ENCODE peak calls at places on chromosomes 12 and 14, in six cellular contexts. J, S, P, H, X and A are unnamed samples.

GRCh38 chr12:86170051-86170450 is 86.1 kb downstream of the MGAT4C start:
- DNase-seq in S (no peak), J (no peak), H (no peak), P (no peak), X (no peak), A (no peak)

GRCh38 chr14:35196571-35196970 is 74.2 kb downstream of the PRORP start:
- DNase-seq in X (no peak), S (no peak), P (no peak), H (no peak), J (peak; percentile 13), A (no peak)

GRCh38 chr12:95473440-95473946 is 459 bp upstream of the METAP2 start:
- DNase-seq in H (peak; percentile 41), P (no peak), X (no peak), J (peak; percentile 62), S (peak; percentile 34), A (no peak)

GRCh38 chr12:24754690-24755638 is 193.9 kb downstream of the BCAT1 start:
- DNase-seq in H (peak; percentile 90), S (no peak), J (peak; percentile 50), X (no peak), P (peak; percentile 27), A (no peak)

GRCh38 chr14:63777024-63777423 is 49.2 kb upstream of the SGPP1 start:
- DNase-seq in S (no peak), H (peak; percentile 69), P (no peak), J (peak; percentile 41), X (no peak), A (no peak)

GRCh38 chr12:131499160-131499863 is 211.6 kb upstream of the SFSWAP start:
- DNase-seq in X (no peak), J (peak; percentile 55), H (no peak), S (no peak), P (no peak), A (no peak)

GRCh38 chr14:53881161-53881846 is 75.3 kb downstream of the BMP4 start:
- DNase-seq in X (no peak), H (peak; percentile 56), J (no peak), S (no peak), P (peak; percentile 38), A (no peak)

GRCh38 chr14:74980746-74981661 is 21.7 kb upstream of the EIF2B2 start:
- DNase-seq in H (peak; percentile 19), J (peak; percentile 60), X (no peak), S (no peak), P (no peak), A (no peak)

GRCh38 chr14:90629471-90629870 is 186.8 kb downstream of the TTC7B start:
- DNase-seq in J (peak; percentile 58), X (no peak), S (no peak), H (peak; percentile 23), P (no peak), A (no peak)

DNA sequence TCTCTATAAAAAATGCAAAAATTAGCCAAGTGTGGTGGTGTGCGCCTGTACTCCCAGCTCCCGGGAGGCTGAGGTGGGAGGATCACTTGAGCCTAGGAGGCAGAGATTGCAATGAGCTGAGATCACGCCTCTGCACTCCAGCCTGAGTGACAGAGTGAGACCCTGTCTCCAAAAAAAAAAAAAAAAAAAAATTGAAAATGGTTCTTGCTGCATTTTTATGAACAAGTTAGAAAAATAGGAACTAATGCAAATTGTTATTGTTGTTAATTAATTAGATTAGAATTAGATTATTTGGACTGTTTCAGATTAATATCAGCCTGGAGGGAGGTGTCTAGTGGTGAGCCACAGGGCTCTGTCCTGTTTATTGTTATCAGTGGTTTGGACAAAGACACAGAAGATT is 2.1 kb downstream of the RITA1 start:
- DNase-seq in H (no peak), J (no peak), X (no peak), S (no peak), P (no peak), A (no peak)
- TF ChIP-seq CTCF in H (no peak), J (no peak), X (no peak), S (no peak), P (no peak), A (no peak)

DNA sequence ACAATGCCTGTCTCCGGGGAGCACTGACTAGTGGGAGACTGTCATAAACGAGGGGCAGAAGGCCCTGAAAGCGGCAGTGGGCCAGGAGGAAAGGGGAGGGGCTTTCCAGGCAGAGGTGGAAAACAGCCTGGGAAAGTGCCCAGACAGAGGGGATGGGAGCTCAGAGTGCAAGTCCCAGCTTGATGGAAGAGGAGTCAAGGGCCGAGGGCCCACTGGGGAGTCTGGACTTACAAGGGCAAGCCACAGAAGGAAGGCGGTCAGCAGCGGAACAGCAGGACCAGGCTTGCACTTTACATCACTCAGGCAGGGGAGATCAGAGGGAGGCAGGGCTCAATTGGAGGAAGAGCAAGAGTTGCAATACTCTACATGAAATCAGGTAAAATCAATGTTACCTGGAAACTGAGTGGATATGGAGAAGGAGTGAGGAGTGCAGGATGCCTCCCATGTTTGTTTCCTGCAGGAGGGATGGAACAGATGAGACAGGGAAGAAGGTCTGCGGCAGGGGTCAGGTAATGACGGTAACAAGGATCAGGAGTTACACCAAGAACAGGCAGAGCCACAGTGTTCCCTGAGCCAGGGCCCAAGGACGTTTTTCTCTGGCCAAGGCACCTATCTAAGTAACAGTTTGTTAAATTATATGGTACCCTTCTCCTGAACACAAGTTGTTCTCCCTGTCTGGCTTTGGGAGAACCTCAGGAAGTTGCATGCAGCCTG is 23.8 kb downstream of the PXN start:
- DNase-seq in J (peak; percentile 87), S (no peak), P (no peak), H (no peak), X (no peak), A (no peak)
- TF ChIP-seq CTCF in J (no peak), S (no peak), P (no peak), H (no peak), X (no peak), A (no peak)

GRCh38 chr12:102539651-102540553 is 59.5 kb upstream of the IGF1 start:
- DNase-seq in J (peak; percentile 44), H (peak; percentile 81), S (no peak), X (no peak), P (peak; percentile 41), A (no peak)

GRCh38 chr12:102542816-102543448 is 62.6 kb upstream of the IGF1 start:
- DNase-seq in S (no peak), P (no peak), X (peak; percentile 47), J (no peak), H (peak; percentile 37), A (no peak)

GRCh38 chr12:102543931-102544485 is 63.6 kb upstream of the IGF1 start:
- DNase-seq in S (no peak), H (no peak), J (no peak), X (no peak), P (no peak), A (no peak)

GRCh38 chr12:102540856-102541385 is 60.6 kb upstream of the IGF1 start:
- DNase-seq in S (no peak), J (no peak), H (no peak), X (no peak), P (no peak), A (no peak)

DNA sequence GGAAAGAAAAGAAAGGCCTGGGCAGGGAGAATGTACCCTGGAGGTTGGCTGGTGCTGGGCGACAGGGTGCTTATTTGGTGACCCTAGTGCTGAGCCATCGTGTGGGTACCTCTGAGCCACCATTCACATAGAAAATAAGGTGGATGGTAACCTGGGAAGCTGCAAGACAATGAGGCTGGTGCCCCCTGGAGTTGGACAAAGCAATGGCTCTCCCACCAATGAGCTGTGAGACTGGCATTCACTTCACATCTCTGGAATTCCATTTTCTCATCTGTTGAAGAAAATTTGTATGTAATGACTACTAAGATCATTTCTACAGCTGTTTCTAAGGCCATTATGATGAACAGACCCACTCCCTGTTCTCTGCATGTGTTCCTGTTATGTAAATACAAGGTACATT is 63.1 kb upstream of the IGF1 start:
- DNase-seq in J (no peak), H (peak; percentile 28), P (no peak), S (no peak), X (no peak), A (no peak)
- TF ChIP-seq CTCF in J (no peak), H (no peak), P (no peak), S (peak; percentile 42), X (no peak), A (no peak)

GRCh38 chr12:127712561-127712960 is 554.4 kb upstream of the TMEM132C start:
- DNase-seq in H (no peak), X (no peak), J (no peak), P (no peak), S (no peak), A (no peak)

GRCh38 chr12:127716181-127716580 is 550.8 kb upstream of the TMEM132C start:
- DNase-seq in X (no peak), S (no peak), P (no peak), H (no peak), J (no peak), A (no peak)

DNA sequence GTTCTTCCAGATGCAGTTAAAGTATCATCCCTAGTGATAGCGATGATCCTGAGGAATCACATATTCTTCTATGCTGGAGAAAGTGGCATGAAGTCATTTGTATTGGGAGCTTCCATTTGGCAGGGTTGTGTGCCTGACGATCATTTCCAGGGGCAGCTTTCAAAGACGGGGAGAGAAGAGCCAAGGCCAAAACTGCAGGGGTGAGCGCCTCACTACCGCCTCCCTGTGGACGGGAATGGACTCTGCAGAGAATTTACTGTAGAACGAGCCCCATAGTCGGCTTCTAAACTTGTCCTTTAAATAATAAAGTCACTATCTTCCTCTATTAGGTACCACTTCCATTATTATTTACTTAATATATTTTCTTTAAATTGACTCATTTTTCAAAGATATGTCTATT is 555.9 kb upstream of the TMEM132C start:
- DNase-seq in P (no peak), J (no peak), S (no peak), H (no peak), X (no peak), A (no peak)
- TF ChIP-seq CTCF in P (peak; percentile 32), J (peak; percentile 22), S (no peak), H (no peak), X (no peak), A (no peak)

GRCh38 chr12:76478045-76478444 is 81.5 kb downstream of the OSBPL8 start:
- DNase-seq in P (no peak), X (no peak), S (no peak), H (no peak), J (no peak), A (no peak)
- TF ChIP-seq CTCF in P (no peak), X (no peak), S (no peak), H (no peak), J (no peak), A (no peak)

DNA sequence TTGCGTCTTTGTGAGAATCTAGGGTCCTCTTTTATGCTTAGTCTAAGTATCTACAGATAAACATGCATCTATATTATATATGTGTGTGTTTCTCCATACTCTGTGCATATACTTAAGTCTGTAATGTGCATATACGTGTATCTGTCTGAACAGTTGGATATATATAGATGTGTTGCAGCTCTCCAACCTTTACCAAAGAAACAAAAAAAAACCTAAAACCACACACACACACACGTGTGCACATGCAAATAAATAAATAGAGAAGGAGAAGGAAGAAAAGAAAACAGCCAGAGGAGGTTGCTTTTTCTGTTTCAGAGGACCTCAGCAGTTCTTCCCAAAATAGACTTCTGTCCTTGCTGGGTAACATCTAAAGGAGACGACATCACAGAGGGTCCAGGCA is 244.9 kb downstream of the CACNA1C start:
- DNase-seq in X (no peak), P (no peak), S (no peak), J (no peak), H (no peak), A (no peak)
- TF ChIP-seq CTCF in X (no peak), P (no peak), S (no peak), J (no peak), H (no peak), A (no peak)

DNA sequence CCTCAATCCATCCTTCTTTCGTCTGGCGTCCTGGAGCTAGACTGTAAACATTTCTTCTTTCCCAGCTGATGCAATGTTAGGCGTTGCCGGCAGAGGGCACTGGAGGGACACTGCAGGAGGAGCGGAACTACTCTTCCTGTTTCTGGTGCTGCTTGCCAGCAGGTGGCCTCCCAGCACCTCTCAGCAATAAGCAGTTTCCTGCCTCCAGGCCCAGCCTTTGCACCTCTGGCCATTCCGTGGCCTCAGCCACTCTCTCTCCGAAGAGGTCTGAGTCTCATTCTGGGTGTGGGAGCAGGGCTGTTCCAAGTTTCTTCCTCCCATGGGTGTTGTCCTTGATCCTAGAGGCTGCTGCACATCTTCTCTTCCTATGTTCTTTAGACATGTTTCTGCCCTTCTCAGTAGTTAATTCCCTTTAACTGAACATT is 7.5 kb upstream of the ASPG start:
- DNase-seq in P (peak; percentile 54), S (peak; percentile 95), J (peak; percentile 86), H (peak; percentile 80), X (peak; percentile 83), A (no peak)
- TF ChIP-seq CTCF in P (no peak), S (peak; percentile 100), J (peak; percentile 100), H (peak; percentile 100), X (peak; percentile 100), A (peak; percentile 96)